ENCODE peak calls at places on chromosomes 3 and 15, in five cellular contexts. S is breast epithelium, I is colonic mucosa, M is fibroblast of lung, E is pancreas. O is an unnamed sample. For H3K27me3, the result is how much of the 10 kb centered on the place peaks cover.

GRCh38 chr3:182889948-182890629 is 90.2 kb downstream of the DCUN1D1 start:
- DNase-seq in S (no peak), I (no peak), M (peak), E (no peak), O (no peak)

GRCh38 chr3:87987952-87988351 is 70.9 kb downstream of the CGGBP1 start:
- DNase-seq in S (no peak), I (no peak), M (no peak), E (no peak), O (no peak)

GRCh38 chr3:155149494-155149893 is 69.4 kb downstream of the MME start:
- DNase-seq in S (no peak), I (no peak), M (peak), E (no peak), O (no peak)

GRCh38 chr3:113867506-113867905 is 28.9 kb downstream of the GRAMD1C start:
- DNase-seq in S (no peak), I (no peak), M (no peak), E (no peak), O (no peak)

GRCh38 chr15:35545825-35546580 is at the start of gene DPH6:
- DNase-seq in S (peak), I (peak), M (peak), E (peak), O (peak)

GRCh38 chr3:134359121-134360010 is 14.9 kb downstream of the AMOTL2 start:
- DNase-seq in S (no peak), I (no peak), M (no peak), E (no peak), O (no peak)

GRCh38 chr3:157447026-157447694 is 10.5 kb downstream of the PTX3 start:
- DNase-seq in S (no peak), I (no peak), M (peak), E (no peak), O (no peak)

GRCh38 chr15:41503669-41504010 is 10.0 kb downstream of the ITPKA start:
- DNase-seq in S (no peak), I (no peak), M (no peak), E (no peak), O (no peak)

GRCh38 chr3:48222616-48223513 is at the start of gene CAMP:
- DNase-seq in S (peak), I (peak), M (peak), E (peak), O (no peak)

GRCh38 chr3:80278056-80278455 is 510.3 kb upstream of the ROBO1 start:
- DNase-seq in S (no peak), I (no peak), M (no peak), E (no peak), O (no peak)

GRCh38 chr3:122560680-122561079 is 3.4 kb downstream of the PARP9 start:
- DNase-seq in S (no peak), I (peak), M (peak), E (no peak), O (peak)

GRCh38 chr15:31297221-31297879 is 29.3 kb upstream of the KLF13 start:
- DNase-seq in S (peak), I (no peak), M (no peak), E (peak), O (no peak)

GRCh38 chr15:84872009-84872900 is 12.2 kb upstream of the SLC28A1 start:
- DNase-seq in S (no peak), I (no peak), M (no peak), E (no peak), O (no peak)

GRCh38 chr3:55636300-55637195 is 149.4 kb upstream of the WNT5A start:
- DNase-seq in S (no peak), I (peak), M (no peak), E (no peak), O (no peak)

GRCh38 chr3:55639886-55640765 is 153.0 kb upstream of the WNT5A start:
- DNase-seq in S (no peak), I (no peak), M (no peak), E (no peak), O (no peak)

GRCh38 chr3:55634345-55634744 is 147.2 kb upstream of the WNT5A start:
- DNase-seq in S (no peak), I (no peak), M (no peak), E (no peak), O (no peak)

GRCh38 chr3:55639143-55639542 is 152.0 kb upstream of the WNT5A start:
- DNase-seq in S (no peak), I (no peak), M (no peak), E (no peak), O (no peak)

GRCh38 chr3:55637906-55638635 is 151.0 kb upstream of the WNT5A start:
- DNase-seq in S (peak), I (no peak), M (no peak), E (no peak), O (no peak)
- TF ChIP-seq CTCF in S (no peak), I (no peak), M (no peak), E (no peak), O (no peak)

GRCh38 chr3:177599331-177599730 is 402.0 kb upstream of the TBL1XR1 start:
- DNase-seq in S (no peak), I (no peak), M (no peak), E (no peak), O (no peak)

GRCh38 chr3:177597325-177598109 is 400.2 kb upstream of the TBL1XR1 start:
- DNase-seq in S (peak), I (peak), M (peak), E (no peak), O (no peak)

GRCh38 chr3:177596822-177597271 is 399.6 kb upstream of the TBL1XR1 start:
- DNase-seq in S (peak), I (no peak), M (no peak), E (no peak), O (no peak)

GRCh38 chr3:177596248-177596821 is 399.1 kb upstream of the TBL1XR1 start:
- DNase-seq in S (peak), I (no peak), M (no peak), E (no peak), O (no peak)

DNA sequence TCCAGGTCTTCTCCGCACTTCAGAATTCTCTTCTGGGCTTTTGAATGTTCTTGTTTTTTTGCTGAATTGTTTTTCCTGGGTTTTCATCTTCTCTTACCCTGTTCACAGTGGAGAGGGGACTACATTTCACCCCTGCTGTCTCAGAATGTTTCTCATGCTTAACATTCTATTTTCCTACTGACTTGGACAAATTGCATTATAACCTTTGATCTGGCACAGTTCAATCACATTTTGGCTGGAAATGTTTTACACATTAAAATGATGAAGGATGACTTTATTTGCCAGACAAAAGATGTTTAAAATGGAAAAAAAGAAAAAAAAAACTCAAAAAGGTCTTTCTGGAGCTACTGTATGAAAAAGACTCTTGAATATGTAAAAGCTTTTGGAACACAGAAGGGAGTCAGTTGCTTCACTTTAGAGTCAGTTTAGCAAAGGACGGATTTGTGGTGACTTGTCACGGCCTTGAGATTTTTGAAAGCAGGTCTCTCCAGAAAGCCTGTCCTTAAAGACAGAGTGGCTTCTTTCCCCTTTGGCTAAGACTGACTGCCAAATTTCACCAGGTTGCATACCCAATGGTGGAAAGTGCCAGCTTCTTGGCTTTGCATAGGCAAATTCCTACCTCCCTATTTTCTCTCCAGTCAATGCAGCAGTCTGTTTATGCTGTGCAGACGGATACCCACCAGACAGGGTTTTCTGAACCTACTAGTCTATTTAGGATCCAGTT is 401.0 kb upstream of the TBL1XR1 start:
- DNase-seq in S (peak), I (no peak), M (no peak), E (no peak), O (no peak)
- H3K27ac ChIP-seq in S (peak), I (peak), M (peak), E (no peak), O (peak)

GRCh38 chr3:124032351-124032880 is 40.5 kb upstream of the ROPN1 start:
- DNase-seq in S (peak), I (peak), M (peak), E (no peak), O (no peak)

GRCh38 chr3:124034016-124034808 is 42.3 kb upstream of the ROPN1 start:
- DNase-seq in S (no peak), I (peak), M (no peak), E (peak), O (no peak)

GRCh38 chr3:124034809-124035152 is 42.9 kb upstream of the ROPN1 start:
- DNase-seq in S (no peak), I (no peak), M (no peak), E (no peak), O (no peak)

GRCh38 chr3:124033360-124034015 is 41.6 kb upstream of the ROPN1 start:
- DNase-seq in S (no peak), I (no peak), M (peak), E (peak), O (no peak)

GRCh38 chr3:124032881-124033359 is 41.0 kb upstream of the ROPN1 start:
- DNase-seq in S (peak), I (peak), M (peak), E (peak), O (peak)
- H3K27me3 ChIP-seq in S (under half), I (under half), M (under half), E (under half), O (half or more)

DNA sequence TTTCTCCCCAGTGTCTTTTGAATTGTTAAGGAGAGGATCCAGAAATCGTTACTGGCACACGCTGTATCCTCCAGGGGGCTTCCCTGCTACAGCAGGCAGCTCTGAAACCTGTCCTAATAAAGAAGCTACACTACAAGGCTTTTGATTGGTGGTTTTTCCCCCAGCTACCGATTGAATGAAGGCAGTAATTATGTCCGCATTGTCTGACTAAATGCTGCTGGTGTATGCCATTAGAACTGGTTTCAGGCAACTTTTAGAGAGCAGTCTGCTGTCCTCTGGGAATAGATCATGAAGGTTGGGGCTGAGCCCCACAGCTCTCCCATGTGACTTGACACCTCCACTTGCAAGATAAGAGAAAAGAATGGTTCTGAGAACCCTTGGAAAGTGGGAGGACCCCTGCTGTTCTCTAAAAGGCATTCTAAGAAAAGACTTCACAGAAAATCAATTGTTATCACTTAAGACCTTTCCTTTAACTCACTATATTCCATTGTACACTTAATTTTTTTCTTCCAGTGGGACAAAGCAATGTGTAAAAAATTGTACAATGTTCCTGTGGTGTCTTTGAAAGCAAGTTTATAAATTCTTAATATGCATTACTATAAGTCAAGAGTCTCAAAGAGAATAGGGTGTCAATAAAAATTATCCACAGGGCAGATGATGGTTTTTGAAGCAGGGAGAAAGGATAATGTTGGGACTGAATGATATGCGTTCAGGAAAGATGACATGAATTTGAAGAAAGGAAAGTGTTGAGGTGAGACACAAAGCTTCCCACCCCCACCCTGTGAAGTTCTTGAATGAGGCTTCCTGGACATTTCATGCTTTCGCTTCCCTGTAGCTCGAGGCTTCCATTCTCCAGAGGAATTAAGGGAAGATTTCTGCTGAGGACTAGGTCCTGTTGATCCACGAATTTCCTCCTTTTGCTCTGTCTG is 53.0 kb upstream of the DAZL start:
- DNase-seq in S (no peak), I (no peak), M (no peak), E (no peak), O (no peak)
- TF ChIP-seq CTCF in S (no peak), I (no peak), M (no peak), E (no peak), O (no peak)

DNA sequence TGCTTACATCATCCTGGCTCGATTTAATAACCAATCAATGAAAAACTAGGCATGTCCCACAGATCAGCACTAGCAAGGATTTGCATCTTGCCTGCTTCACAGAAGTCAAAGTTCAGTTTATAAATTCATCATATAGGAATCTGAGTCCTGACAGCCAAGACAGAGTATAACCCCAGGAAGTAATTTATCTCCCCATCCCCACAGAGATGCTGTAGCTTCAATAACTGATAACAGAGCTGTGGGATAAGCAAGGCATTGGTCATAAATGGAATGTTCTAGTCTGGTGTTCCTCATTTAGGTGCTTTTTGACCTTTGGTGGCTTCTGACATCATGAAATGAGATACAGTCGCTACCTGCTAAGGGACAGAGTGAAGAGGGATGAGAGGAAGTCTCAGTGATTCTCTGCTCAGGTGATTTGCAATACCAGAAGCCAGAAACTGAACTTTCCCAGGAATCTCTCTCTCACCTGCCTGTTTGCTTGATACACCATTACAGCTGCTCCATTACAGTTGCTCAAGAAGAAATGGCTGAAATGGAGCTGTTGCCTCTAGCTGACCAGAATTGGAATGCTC is 217.2 kb upstream of the KCNMB2 start:
- DNase-seq in S (no peak), I (no peak), M (no peak), E (no peak), O (no peak)
- H3K27ac ChIP-seq in S (no peak), I (no peak), M (no peak), E (no peak), O (no peak)

GRCh38 chr15:37112963-37113362 is 12.6 kb upstream of the MEIS2 start:
- DNase-seq in S (no peak), I (no peak), M (no peak), E (no peak), O (no peak)

GRCh38 chr15:37112171-37112570 is 11.8 kb upstream of the MEIS2 start:
- DNase-seq in S (no peak), I (no peak), M (no peak), E (no peak), O (no peak)

GRCh38 chr15:37109151-37109912 is 9.0 kb upstream of the MEIS2 start:
- DNase-seq in S (no peak), I (no peak), M (no peak), E (no peak), O (no peak)

GRCh38 chr15:37109952-37110630 is 9.7 kb upstream of the MEIS2 start:
- DNase-seq in S (no peak), I (no peak), M (peak), E (peak), O (no peak)

DNA sequence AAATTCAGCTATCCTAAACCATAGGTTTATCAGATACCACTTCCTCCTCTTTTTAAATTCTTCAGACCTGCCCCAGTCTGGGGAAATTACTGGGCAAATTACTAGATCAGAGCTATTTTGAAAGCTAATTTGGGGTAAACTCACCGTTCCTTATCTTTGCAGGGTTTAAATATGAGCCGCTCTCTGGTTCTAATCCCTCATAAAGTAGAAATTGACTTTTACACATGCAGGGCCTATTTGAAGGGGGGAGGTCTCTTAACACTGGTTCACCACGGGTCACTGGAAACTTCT is 11.0 kb upstream of the MEIS2 start:
- DNase-seq in S (no peak), I (no peak), M (no peak), E (no peak), O (no peak)
- H3K27me3 ChIP-seq in S (under half), I (under half), M (under half), E (under half), O (half or more)

GRCh38 chr3:46926447-46926846 is 48.9 kb downstream of the PTH1R start:
- DNase-seq in S (no peak), I (no peak), M (no peak), E (no peak), O (no peak)

GRCh38 chr3:46926871-46927717 is 49.5 kb downstream of the CCDC12 start:
- DNase-seq in S (no peak), I (peak), M (no peak), E (no peak), O (no peak)

GRCh38 chr3:46926039-46926438 is 48.5 kb downstream of the PTH1R start:
- DNase-seq in S (no peak), I (no peak), M (peak), E (peak), O (no peak)

GRCh38 chr3:46924921-46925584 is 47.5 kb downstream of the PTH1R start:
- DNase-seq in S (no peak), I (no peak), M (no peak), E (peak), O (no peak)

GRCh38 chr3:46925585-46925934 is 48.0 kb downstream of the PTH1R start:
- DNase-seq in S (no peak), I (no peak), M (no peak), E (peak), O (no peak)
- TF ChIP-seq CTCF in S (no peak), I (no peak), M (no peak), E (no peak), O (no peak)

DNA sequence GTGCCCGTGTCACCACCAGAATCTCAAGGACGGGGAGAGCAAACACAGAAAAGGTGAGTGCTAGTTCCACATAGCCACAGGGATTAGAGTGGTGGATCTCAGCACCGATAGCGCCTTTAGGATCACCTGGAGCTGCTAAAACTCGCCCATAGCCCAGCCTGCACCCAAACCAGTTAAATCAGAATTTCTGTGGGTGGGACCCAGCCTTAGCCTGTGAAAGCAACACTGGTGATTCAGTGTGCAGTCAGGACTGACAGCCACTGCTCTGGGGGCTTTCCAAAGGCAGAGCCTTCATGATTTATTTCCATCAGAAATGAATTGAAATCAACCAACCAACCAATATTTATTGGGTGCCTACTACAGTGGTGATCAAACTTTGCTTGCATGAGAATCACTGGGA is 12.4 kb downstream of the ISLR start:
- DNase-seq in S (no peak), I (no peak), M (no peak), E (no peak), O (no peak)
- H3K27ac ChIP-seq in S (no peak), I (no peak), M (no peak), E (no peak), O (no peak)

GRCh38 chr15:74127255-74127953 is 3.0 kb upstream of the ISLR2 start:
- DNase-seq in S (peak), I (peak), M (peak), E (peak), O (peak)
- H3K27me3 ChIP-seq in S (under half), I (under half), M (half or more), E (under half), O (half or more)

DNA sequence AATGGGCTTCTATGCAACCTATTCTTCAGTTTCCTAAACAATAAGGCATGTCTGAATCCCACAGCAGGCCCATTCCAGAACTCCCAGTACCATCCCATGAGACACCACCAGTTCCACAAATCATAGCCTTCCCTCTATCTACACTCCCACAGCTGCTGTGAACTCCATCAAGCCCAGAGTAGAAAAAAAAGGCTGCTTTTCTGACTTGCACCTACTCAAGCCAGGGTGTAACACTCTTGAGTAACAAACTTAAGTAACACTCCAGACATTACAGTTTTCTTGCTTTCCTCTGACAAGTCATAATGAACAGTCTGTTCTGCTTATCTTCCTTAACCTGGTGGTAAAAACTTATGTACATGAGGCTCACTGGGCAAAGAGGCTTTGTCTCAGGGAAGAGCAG is 283.1 kb downstream of the NFKBIZ start:
- DNase-seq in S (no peak), I (no peak), M (peak), E (no peak), O (no peak)
- TF ChIP-seq CTCF in S (no peak), I (no peak), M (no peak), E (no peak), O (no peak)

O was measured in CD4-positive, alpha-beta T cell.